ENCODE peak calls at places on chromosomes 3 and 15, in six cellular contexts. One of them, this sample, is unnamed. For H3K27me3, the result is how much of the 10 kb centered on the place peaks cover.

GRCh38 chr3:131535131-131535530 is 32.4 kb upstream of the MRPL3 start:
- DNase-seq in neuronal stem cell: no peak
- DNase-seq in HCT116: no peak
- DNase-seq in sigmoid colon: no peak
- DNase-seq in heart right ventricle: no peak
- DNase-seq in naive thymus-derived CD4-positive, alpha-beta T cell: no peak
- DNase-seq in this sample: no peak

GRCh38 chr3:119310052-119310451 is 15.9 kb downstream of the ARHGAP31 start:
- DNase-seq in sigmoid colon: no peak
- DNase-seq in heart right ventricle: no peak
- DNase-seq in HCT116: no peak
- DNase-seq in neuronal stem cell: peak
- DNase-seq in naive thymus-derived CD4-positive, alpha-beta T cell: no peak
- DNase-seq in this sample: no peak

GRCh38 chr3:17562845-17563244 is 179.6 kb downstream of the TBC1D5 start:
- DNase-seq in sigmoid colon: no peak
- DNase-seq in HCT116: no peak
- DNase-seq in heart right ventricle: no peak
- DNase-seq in naive thymus-derived CD4-positive, alpha-beta T cell: no peak
- DNase-seq in neuronal stem cell: no peak
- DNase-seq in this sample: no peak

GRCh38 chr3:5191555-5192304 is 4.2 kb downstream of the EDEM1 start:
- DNase-seq in naive thymus-derived CD4-positive, alpha-beta T cell: no peak
- DNase-seq in heart right ventricle: no peak
- DNase-seq in sigmoid colon: no peak
- DNase-seq in neuronal stem cell: no peak
- DNase-seq in HCT116: no peak
- DNase-seq in this sample: no peak

GRCh38 chr3:159872374-159873109 is 116.1 kb upstream of the IL12A start:
- DNase-seq in heart right ventricle: no peak
- DNase-seq in neuronal stem cell: no peak
- DNase-seq in naive thymus-derived CD4-positive, alpha-beta T cell: no peak
- DNase-seq in sigmoid colon: no peak
- DNase-seq in HCT116: peak
- DNase-seq in this sample: no peak

GRCh38 chr3:23405081-23405480 is 202.0 kb downstream of the UBE2E2 start:
- DNase-seq in sigmoid colon: no peak
- DNase-seq in heart right ventricle: no peak
- DNase-seq in HCT116: no peak
- DNase-seq in naive thymus-derived CD4-positive, alpha-beta T cell: no peak
- DNase-seq in neuronal stem cell: no peak
- DNase-seq in this sample: no peak

GRCh38 chr15:31149987-31150386 is 48.5 kb upstream of the TRPM1 start:
- DNase-seq in HCT116: no peak
- DNase-seq in neuronal stem cell: no peak
- DNase-seq in heart right ventricle: no peak
- DNase-seq in sigmoid colon: no peak
- DNase-seq in naive thymus-derived CD4-positive, alpha-beta T cell: no peak
- DNase-seq in this sample: no peak

GRCh38 chr3:18645603-18646002 is 220.5 kb upstream of the SATB1 start:
- DNase-seq in naive thymus-derived CD4-positive, alpha-beta T cell: no peak
- DNase-seq in heart right ventricle: no peak
- DNase-seq in HCT116: no peak
- DNase-seq in neuronal stem cell: no peak
- DNase-seq in sigmoid colon: no peak
- DNase-seq in this sample: no peak

GRCh38 chr3:41652506-41652905 is 309.4 kb downstream of the ULK4 start:
- DNase-seq in HCT116: no peak
- DNase-seq in neuronal stem cell: no peak
- DNase-seq in heart right ventricle: no peak
- DNase-seq in naive thymus-derived CD4-positive, alpha-beta T cell: no peak
- DNase-seq in sigmoid colon: no peak
- DNase-seq in this sample: no peak

GRCh38 chr3:55978953-55979352 is 489.3 kb downstream of the ERC2 start:
- DNase-seq in HCT116: no peak
- DNase-seq in sigmoid colon: no peak
- DNase-seq in neuronal stem cell: no peak
- DNase-seq in naive thymus-derived CD4-positive, alpha-beta T cell: no peak
- DNase-seq in heart right ventricle: no peak
- DNase-seq in this sample: no peak

GRCh38 chr3:73094127-73094526 is 32.7 kb downstream of the EBLN2 start:
- DNase-seq in neuronal stem cell: no peak
- DNase-seq in heart right ventricle: no peak
- DNase-seq in HCT116: peak
- DNase-seq in sigmoid colon: no peak
- DNase-seq in naive thymus-derived CD4-positive, alpha-beta T cell: no peak
- DNase-seq in this sample: no peak

GRCh38 chr15:40762919-40763800 is 708 bp upstream of the GCHFR start:
- DNase-seq in naive thymus-derived CD4-positive, alpha-beta T cell: peak
- DNase-seq in HCT116: no peak
- DNase-seq in neuronal stem cell: no peak
- DNase-seq in heart right ventricle: peak
- DNase-seq in sigmoid colon: peak
- DNase-seq in this sample: peak

GRCh38 chr15:85800460-85801123 is 5.9 kb upstream of the KLHL25 start:
- DNase-seq in sigmoid colon: peak
- DNase-seq in heart right ventricle: peak
- DNase-seq in neuronal stem cell: no peak
- DNase-seq in HCT116: peak
- DNase-seq in naive thymus-derived CD4-positive, alpha-beta T cell: no peak
- DNase-seq in this sample: no peak

GRCh38 chr15:35307676-35308075 is 222.6 kb upstream of the NANOGP8 start:
- DNase-seq in HCT116: no peak
- DNase-seq in heart right ventricle: no peak
- DNase-seq in neuronal stem cell: no peak
- DNase-seq in sigmoid colon: no peak
- DNase-seq in naive thymus-derived CD4-positive, alpha-beta T cell: no peak
- DNase-seq in this sample: no peak

GRCh38 chr3:140205598-140205997 is 270.6 kb downstream of the CLSTN2 start:
- DNase-seq in naive thymus-derived CD4-positive, alpha-beta T cell: no peak
- DNase-seq in HCT116: no peak
- DNase-seq in neuronal stem cell: no peak
- DNase-seq in heart right ventricle: no peak
- DNase-seq in sigmoid colon: no peak
- DNase-seq in this sample: no peak

GRCh38 chr3:15768421-15769255 is 29.1 kb downstream of the ANKRD28 start:
- DNase-seq in heart right ventricle: no peak
- DNase-seq in neuronal stem cell: no peak
- DNase-seq in sigmoid colon: no peak
- DNase-seq in naive thymus-derived CD4-positive, alpha-beta T cell: no peak
- DNase-seq in HCT116: peak
- DNase-seq in this sample: peak

GRCh38 chr3:791442-791841 is 301.4 kb upstream of the CNTN6 start:
- DNase-seq in sigmoid colon: no peak
- DNase-seq in naive thymus-derived CD4-positive, alpha-beta T cell: no peak
- DNase-seq in HCT116: no peak
- DNase-seq in heart right ventricle: no peak
- DNase-seq in neuronal stem cell: no peak
- DNase-seq in this sample: no peak

GRCh38 chr15:99703603-99704443 is 29.4 kb downstream of the LYSMD4 start:
- DNase-seq in HCT116: peak
- DNase-seq in naive thymus-derived CD4-positive, alpha-beta T cell: peak
- DNase-seq in neuronal stem cell: no peak
- DNase-seq in heart right ventricle: no peak
- DNase-seq in sigmoid colon: no peak
- DNase-seq in this sample: no peak

GRCh38 chr3:27556854-27557253 is 72.7 kb upstream of the SLC4A7 start:
- DNase-seq in neuronal stem cell: no peak
- DNase-seq in sigmoid colon: no peak
- DNase-seq in naive thymus-derived CD4-positive, alpha-beta T cell: no peak
- DNase-seq in heart right ventricle: no peak
- DNase-seq in HCT116: no peak
- DNase-seq in this sample: no peak

GRCh38 chr3:179174898-179175297 is 26.7 kb downstream of the PIK3CA start:
- DNase-seq in naive thymus-derived CD4-positive, alpha-beta T cell: no peak
- DNase-seq in neuronal stem cell: no peak
- DNase-seq in heart right ventricle: no peak
- DNase-seq in sigmoid colon: no peak
- DNase-seq in HCT116: no peak
- DNase-seq in this sample: no peak

GRCh38 chr15:82554857-82555256 is 14.6 kb upstream of the RPS17 start:
- DNase-seq in neuronal stem cell: no peak
- DNase-seq in HCT116: no peak
- DNase-seq in heart right ventricle: no peak
- DNase-seq in naive thymus-derived CD4-positive, alpha-beta T cell: no peak
- DNase-seq in sigmoid colon: no peak
- DNase-seq in this sample: no peak

GRCh38 chr3:40312661-40313226 is 3.2 kb downstream of the EIF1B start:
- DNase-seq in sigmoid colon: no peak
- DNase-seq in HCT116: no peak
- DNase-seq in heart right ventricle: no peak
- DNase-seq in naive thymus-derived CD4-positive, alpha-beta T cell: no peak
- DNase-seq in neuronal stem cell: no peak
- DNase-seq in this sample: no peak

GRCh38 chr3:147945968-147946519 is 536.9 kb downstream of the ZIC1 start:
- DNase-seq in HCT116: peak
- DNase-seq in sigmoid colon: peak
- DNase-seq in naive thymus-derived CD4-positive, alpha-beta T cell: no peak
- DNase-seq in heart right ventricle: no peak
- DNase-seq in neuronal stem cell: no peak
- DNase-seq in this sample: no peak

GRCh38 chr3:69116897-69117296 is 5.5 kb downstream of the LMOD3 start:
- DNase-seq in naive thymus-derived CD4-positive, alpha-beta T cell: no peak
- DNase-seq in heart right ventricle: no peak
- DNase-seq in neuronal stem cell: no peak
- DNase-seq in HCT116: peak
- DNase-seq in sigmoid colon: no peak
- DNase-seq in this sample: peak

GRCh38 chr15:98699591-98700424 is 51.5 kb downstream of the IGF1R start:
- DNase-seq in neuronal stem cell: no peak
- DNase-seq in sigmoid colon: no peak
- DNase-seq in heart right ventricle: no peak
- DNase-seq in naive thymus-derived CD4-positive, alpha-beta T cell: no peak
- DNase-seq in HCT116: no peak
- DNase-seq in this sample: no peak

GRCh38 chr3:27584874-27585273 is 100.7 kb upstream of the SLC4A7 start:
- DNase-seq in sigmoid colon: no peak
- DNase-seq in HCT116: no peak
- DNase-seq in neuronal stem cell: no peak
- DNase-seq in heart right ventricle: no peak
- DNase-seq in naive thymus-derived CD4-positive, alpha-beta T cell: no peak
- DNase-seq in this sample: no peak

GRCh38 chr3:157119369-157119951 is 40.5 kb downstream of the CCNL1 start:
- DNase-seq in naive thymus-derived CD4-positive, alpha-beta T cell: no peak
- DNase-seq in sigmoid colon: no peak
- DNase-seq in neuronal stem cell: no peak
- DNase-seq in heart right ventricle: no peak
- DNase-seq in HCT116: no peak
- DNase-seq in this sample: no peak

GRCh38 chr15:22267761-22268160 is 187.4 kb downstream of the OR4M2 start:
- DNase-seq in heart right ventricle: no peak
- DNase-seq in naive thymus-derived CD4-positive, alpha-beta T cell: no peak
- DNase-seq in sigmoid colon: no peak
- DNase-seq in neuronal stem cell: no peak
- DNase-seq in HCT116: no peak
- DNase-seq in this sample: no peak

DNA sequence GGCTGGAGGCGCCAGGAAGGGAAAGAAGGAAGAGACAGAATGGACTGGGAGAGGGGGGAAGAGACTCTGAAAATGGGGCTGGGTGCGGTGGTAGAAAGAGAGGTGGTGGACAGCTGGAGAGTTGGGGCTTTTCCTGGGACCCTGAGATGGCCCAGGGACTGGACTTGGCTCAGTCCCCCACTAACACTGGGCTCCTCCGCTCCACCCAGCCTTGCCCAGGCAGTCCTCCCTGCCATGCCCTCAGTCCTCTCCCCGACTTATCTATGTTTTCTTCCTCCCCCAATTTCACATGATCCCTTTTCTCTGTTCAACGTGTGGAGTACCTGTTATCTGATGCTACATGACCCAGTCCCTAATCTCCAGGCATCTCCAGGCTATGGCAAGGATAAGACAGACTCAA is 6.3 kb upstream of the HCN4 start:
- DNase-seq in naive thymus-derived CD4-positive, alpha-beta T cell: no peak
- DNase-seq in HCT116: no peak
- DNase-seq in heart right ventricle: no peak
- DNase-seq in neuronal stem cell: no peak
- DNase-seq in sigmoid colon: no peak
- DNase-seq in this sample: no peak
- H3K27me3 ChIP-seq in naive thymus-derived CD4-positive, alpha-beta T cell: under half
- H3K27me3 ChIP-seq in HCT116: under half
- H3K27me3 ChIP-seq in heart right ventricle: under half
- H3K27me3 ChIP-seq in neuronal stem cell: under half
- H3K27me3 ChIP-seq in sigmoid colon: under half
- H3K27me3 ChIP-seq in this sample: under half

GRCh38 chr3:184377882-184378445 is at the start of gene THPO:
- DNase-seq in HCT116: no peak
- DNase-seq in heart right ventricle: no peak
- DNase-seq in sigmoid colon: peak
- DNase-seq in neuronal stem cell: no peak
- DNase-seq in naive thymus-derived CD4-positive, alpha-beta T cell: no peak
- DNase-seq in this sample: no peak

GRCh38 chr3:184378650-184379374 is 805 bp upstream of the THPO start:
- DNase-seq in neuronal stem cell: no peak
- DNase-seq in sigmoid colon: peak
- DNase-seq in HCT116: no peak
- DNase-seq in naive thymus-derived CD4-positive, alpha-beta T cell: no peak
- DNase-seq in heart right ventricle: no peak
- DNase-seq in this sample: peak

GRCh38 chr3:184379375-184380209 is at the start of gene CHRD:
- DNase-seq in sigmoid colon: peak
- DNase-seq in heart right ventricle: peak
- DNase-seq in HCT116: no peak
- DNase-seq in neuronal stem cell: no peak
- DNase-seq in naive thymus-derived CD4-positive, alpha-beta T cell: no peak
- DNase-seq in this sample: no peak

GRCh38 chr3:184375747-184376495 is 2.1 kb downstream of the THPO start:
- DNase-seq in neuronal stem cell: no peak
- DNase-seq in heart right ventricle: no peak
- DNase-seq in sigmoid colon: no peak
- DNase-seq in HCT116: no peak
- DNase-seq in naive thymus-derived CD4-positive, alpha-beta T cell: no peak
- DNase-seq in this sample: no peak

GRCh38 chr3:184377374-184377773 is 633 bp downstream of the THPO start:
- DNase-seq in sigmoid colon: peak
- DNase-seq in HCT116: no peak
- DNase-seq in heart right ventricle: no peak
- DNase-seq in neuronal stem cell: no peak
- DNase-seq in naive thymus-derived CD4-positive, alpha-beta T cell: no peak
- DNase-seq in this sample: no peak
- H3K27me3 ChIP-seq in sigmoid colon: under half
- H3K27me3 ChIP-seq in HCT116: under half
- H3K27me3 ChIP-seq in heart right ventricle: under half
- H3K27me3 ChIP-seq in neuronal stem cell: under half
- H3K27me3 ChIP-seq in naive thymus-derived CD4-positive, alpha-beta T cell: under half
- H3K27me3 ChIP-seq in this sample: under half

GRCh38 chr3:10873415-10873814 is 57.4 kb downstream of the SLC6A11 start:
- DNase-seq in HCT116: no peak
- DNase-seq in sigmoid colon: no peak
- DNase-seq in naive thymus-derived CD4-positive, alpha-beta T cell: no peak
- DNase-seq in heart right ventricle: no peak
- DNase-seq in neuronal stem cell: no peak
- DNase-seq in this sample: no peak
- H3K27me3 ChIP-seq in HCT116: half or more
- H3K27me3 ChIP-seq in sigmoid colon: under half
- H3K27me3 ChIP-seq in naive thymus-derived CD4-positive, alpha-beta T cell: under half
- H3K27me3 ChIP-seq in heart right ventricle: under half
- H3K27me3 ChIP-seq in neuronal stem cell: under half
- H3K27me3 ChIP-seq in this sample: under half

GRCh38 chr3:38746641-38747040 is 69.4 kb downstream of the SCN10A start:
- DNase-seq in sigmoid colon: no peak
- DNase-seq in neuronal stem cell: no peak
- DNase-seq in heart right ventricle: no peak
- DNase-seq in HCT116: no peak
- DNase-seq in naive thymus-derived CD4-positive, alpha-beta T cell: no peak
- DNase-seq in this sample: no peak
- H3K27me3 ChIP-seq in sigmoid colon: under half
- H3K27me3 ChIP-seq in neuronal stem cell: under half
- H3K27me3 ChIP-seq in heart right ventricle: under half
- H3K27me3 ChIP-seq in HCT116: under half
- H3K27me3 ChIP-seq in naive thymus-derived CD4-positive, alpha-beta T cell: under half
- H3K27me3 ChIP-seq in this sample: under half